ENCODE peak calls at places on chromosome 10, in eight cellular contexts. O is T-helper 9 cell, J is LoVo, F is H7, H is T-helper 1 cell, W is T-helper 2 cell, M is M059J, B is HEK293T. N is an unnamed sample.

GRCh38 chr10:51857326-51857725 is 157.9 kb upstream of the CSTF2T start:
- DNase-seq in B (no peak), H (no peak), W (no peak), M (no peak), O (no peak), F (peak), J (no peak), N (no peak)

GRCh38 chr10:72086466-72087391 is 1.6 kb downstream of the SPOCK2 start:
- DNase-seq in O (peak), J (no peak), H (peak), F (peak), B (no peak), M (no peak), W (peak), N (no peak)

GRCh38 chr10:24642921-24643678 is 80.6 kb downstream of the ARHGAP21 start:
- DNase-seq in J (peak), O (no peak), F (peak), W (peak), M (peak), H (no peak), B (peak), N (peak)

GRCh38 chr10:44959243-44960097 is at the start of gene RASSF4:
- DNase-seq in M (peak), W (peak), F (peak), O (peak), J (peak), B (peak), H (peak), N (peak)

GRCh38 chr10:86868353-86868752 is 89.1 kb downstream of the MMRN2 start:
- DNase-seq in O (no peak), J (no peak), F (peak), M (peak), W (no peak), H (no peak), B (peak), N (peak)

GRCh38 chr10:70500812-70501301 is 22.3 kb downstream of the PALD1 start:
- DNase-seq in F (peak), H (no peak), M (no peak), W (no peak), B (no peak), J (no peak), O (no peak), N (peak)

GRCh38 chr10:92757720-92758119 is 68.0 kb downstream of the HHEX start:
- DNase-seq in W (no peak), B (no peak), J (no peak), F (no peak), H (no peak), M (no peak), O (no peak), N (no peak)

GRCh38 chr10:117186832-117187615 is 10.3 kb upstream of the KCNK18 start:
- DNase-seq in H (no peak), W (no peak), F (no peak), O (no peak), M (peak), J (peak), B (no peak), N (no peak)

GRCh38 chr10:53650794-53651193 is 878.2 kb upstream of the MBL2 start:
- DNase-seq in B (no peak), W (no peak), H (no peak), J (no peak), F (no peak), O (no peak), M (no peak), N (no peak)

GRCh38 chr10:49037187-49037586 is 78.1 kb downstream of the VSTM4 start:
- DNase-seq in W (no peak), F (no peak), M (peak), B (no peak), H (no peak), O (no peak), J (no peak), N (no peak)

GRCh38 chr10:13797171-13797570 is 210.4 kb downstream of the PRPF18 start:
- DNase-seq in J (no peak), B (no peak), W (no peak), O (no peak), M (no peak), F (no peak), H (no peak), N (no peak)

GRCh38 chr10:97771055-97771811 is 566 bp downstream of the SFRP5 start:
- DNase-seq in W (peak), B (peak), H (no peak), F (peak), O (no peak), J (no peak), M (no peak), N (peak)

GRCh38 chr10:102660891-102661613 is 16.8 kb downstream of the TRIM8 start:
- DNase-seq in H (peak), J (no peak), B (no peak), O (peak), F (no peak), W (peak), M (no peak), N (no peak)

GRCh38 chr10:104766341-104766740 is 125.3 kb downstream of the SORCS3 start:
- DNase-seq in W (no peak), M (peak), O (no peak), B (no peak), J (peak), H (no peak), F (no peak), N (no peak)

GRCh38 chr10:43808136-43808535 is 159.5 kb upstream of the ZNF32 start:
- DNase-seq in B (no peak), O (no peak), J (no peak), W (peak), F (no peak), H (no peak), M (peak), N (no peak)

GRCh38 chr10:23439920-23440875 is 1.3 kb downstream of the OTUD1 start:
- DNase-seq in H (peak), W (peak), O (peak), J (peak), F (peak), M (peak), B (peak), N (peak)

GRCh38 chr10:42850931-42851330 is 68.3 kb downstream of the BMS1 start:
- DNase-seq in J (no peak), F (no peak), W (no peak), B (no peak), O (no peak), H (no peak), M (peak), N (no peak)

GRCh38 chr10:112352044-112352443 is 21.9 kb upstream of the ACSL5 start:
- DNase-seq in H (no peak), W (no peak), B (no peak), M (no peak), F (no peak), O (no peak), J (no peak), N (no peak)

GRCh38 chr10:91935886-91936285 is 12.3 kb downstream of the BTAF1 start:
- DNase-seq in F (no peak), M (peak), O (no peak), W (no peak), J (no peak), H (no peak), B (no peak), N (no peak)

GRCh38 chr10:130038019-130038555 is 72.5 kb downstream of the C10orf143 start:
- DNase-seq in M (no peak), F (no peak), J (no peak), H (no peak), B (no peak), O (no peak), W (no peak), N (no peak)

GRCh38 chr10:76257816-76258215 is 826.4 kb downstream of the LRMDA start:
- DNase-seq in O (no peak), F (no peak), W (no peak), M (peak), J (no peak), B (no peak), H (no peak), N (no peak)

GRCh38 chr10:91247360-91248111 is 27.1 kb downstream of the PCGF5 start:
- DNase-seq in F (no peak), B (no peak), O (no peak), W (peak), J (no peak), H (no peak), M (no peak), N (no peak)

GRCh38 chr10:93917814-93918213 is 24.0 kb downstream of the SLC35G1 start:
- DNase-seq in F (no peak), M (no peak), B (no peak), H (no peak), O (no peak), J (no peak), W (no peak), N (no peak)

GRCh38 chr10:133324857-133325260 is 11.8 kb downstream of the CALY start:
- DNase-seq in W (no peak), H (no peak), B (no peak), J (no peak), O (no peak), F (peak), M (no peak), N (no peak)

GRCh38 chr10:93512565-93512964 is 16.2 kb downstream of the CEP55 start:
- DNase-seq in W (peak), H (no peak), B (no peak), J (no peak), F (no peak), O (no peak), M (no peak), N (no peak)

GRCh38 chr10:61135276-61135721 is 191.3 kb upstream of the RHOBTB1 start:
- DNase-seq in O (no peak), H (no peak), J (no peak), B (no peak), W (no peak), M (no peak), F (no peak), N (no peak)

GRCh38 chr10:49394933-49395740 is 752 bp downstream of the DRGX start:
- DNase-seq in F (peak), M (no peak), W (no peak), O (no peak), J (no peak), H (no peak), B (no peak), N (peak)

GRCh38 chr10:124262249-124262865 is 156.4 kb downstream of the OAT start:
- DNase-seq in M (no peak), O (no peak), W (no peak), H (no peak), F (no peak), B (no peak), J (no peak), N (no peak)

GRCh38 chr10:23871211-23871610 is 337.7 kb upstream of the KIAA1217 start:
- DNase-seq in J (no peak), O (no peak), M (no peak), B (no peak), F (no peak), W (no peak), H (no peak), N (no peak)

GRCh38 chr10:124387078-124387874 is 31.4 kb downstream of the OAT start:
- DNase-seq in J (no peak), W (no peak), B (no peak), M (peak), F (peak), H (no peak), O (no peak), N (no peak)

GRCh38 chr10:15478429-15478828 is 107.3 kb upstream of the FAM171A1 start:
- DNase-seq in H (no peak), J (no peak), B (peak), M (no peak), O (no peak), F (peak), W (no peak), N (no peak)

GRCh38 chr10:108598831-108599230 is 1324.5 kb downstream of the XPNPEP1 start:
- DNase-seq in O (no peak), B (no peak), M (peak), J (peak), W (no peak), H (no peak), F (no peak), N (no peak)

GRCh38 chr10:122662231-122662630 is 37.4 kb downstream of the C10orf120 start:
- DNase-seq in W (no peak), M (no peak), O (no peak), H (no peak), J (no peak), B (no peak), F (no peak), N (no peak)